ENCODE peak calls at places on chromosome 1, in seven cellular contexts. L is suprapubic skin, T is NB4, M is lower leg skin, W is spleen, E is ovary, X is transverse colon. S is an unnamed sample.

GRCh38 chr1:223364685-223365382 is 858 bp upstream of the SUSD4 start:
- DNase-seq in T (peak), X (no peak), W (no peak), E (peak), M (no peak), L (no peak), S (no peak)

GRCh38 chr1:68442822-68443556 is 6.8 kb downstream of the RPE65 start:
- DNase-seq in L (no peak), T (peak), W (no peak), E (no peak), X (peak), M (peak), S (peak)

GRCh38 chr1:6027591-6027990 is 18.1 kb upstream of the KCNAB2 start:
- DNase-seq in M (no peak), T (no peak), W (no peak), L (no peak), E (no peak), X (no peak), S (no peak)

GRCh38 chr1:110195196-110195595 is 14.9 kb upstream of the KCNC4 start:
- DNase-seq in W (no peak), T (no peak), L (no peak), E (no peak), M (no peak), X (no peak), S (no peak)

GRCh38 chr1:3402258-3403010 is 52.0 kb upstream of the ARHGEF16 start:
- DNase-seq in X (no peak), L (no peak), E (no peak), M (no peak), T (no peak), W (no peak), S (no peak)

GRCh38 chr1:32242341-32242851 is 4.6 kb upstream of the FAM167B start:
- DNase-seq in E (peak), L (no peak), T (peak), M (no peak), W (no peak), X (peak), S (no peak)

GRCh38 chr1:25769625-25770024 is 30.4 kb upstream of the SELENON start:
- DNase-seq in E (no peak), X (no peak), W (no peak), L (no peak), M (no peak), T (no peak), S (no peak)

GRCh38 chr1:228077565-228078330 is 4.8 kb upstream of the ARF1 start:
- DNase-seq in X (no peak), L (no peak), W (no peak), T (no peak), E (no peak), M (no peak), S (no peak)

GRCh38 chr1:66431999-66432398 is 102.0 kb upstream of the SGIP1 start:
- DNase-seq in L (no peak), W (no peak), M (no peak), T (no peak), X (no peak), E (no peak), S (no peak)

GRCh38 chr1:53412285-53413174 is 46.7 kb upstream of the DMRTB1 start:
- DNase-seq in X (no peak), M (no peak), L (no peak), T (no peak), E (no peak), W (no peak), S (no peak)

GRCh38 chr1:161182214-161182613 is 4.9 kb upstream of the B4GALT3 start:
- DNase-seq in L (no peak), W (peak), E (no peak), X (no peak), T (peak), M (no peak), S (peak)

GRCh38 chr1:229665912-229666558 is 40.0 kb downstream of the URB2 start:
- DNase-seq in L (no peak), W (no peak), T (no peak), M (no peak), E (no peak), X (no peak), S (no peak)

GRCh38 chr1:10617931-10618885 is 143.5 kb downstream of the PEX14 start:
- DNase-seq in T (no peak), M (no peak), E (no peak), X (no peak), W (peak), L (no peak), S (no peak)

GRCh38 chr1:197222025-197222685 is 45.9 kb upstream of the CRB1 start:
- DNase-seq in W (no peak), L (no peak), X (no peak), E (no peak), T (no peak), M (no peak), S (no peak)

GRCh38 chr1:47514229-47514628 is 76.4 kb downstream of the FOXD2 start:
- DNase-seq in T (no peak), X (no peak), E (no peak), W (no peak), M (no peak), L (no peak), S (no peak)

GRCh38 chr1:109828756-109829505 is 65.2 kb upstream of the EPS8L3 start:
- DNase-seq in M (no peak), W (no peak), L (no peak), T (no peak), X (no peak), E (no peak), S (no peak)

GRCh38 chr1:195754297-195754696 is 853.9 kb downstream of the KCNT2 start:
- DNase-seq in M (no peak), T (no peak), E (no peak), L (no peak), X (no peak), W (no peak), S (no peak)

GRCh38 chr1:205913451-205914204 is 29.6 kb downstream of the SLC26A9 start:
- DNase-seq in L (no peak), T (no peak), X (no peak), M (no peak), W (no peak), E (peak), S (no peak)

GRCh38 chr1:227357229-227358078 is 39.2 kb upstream of the CDC42BPA start:
- DNase-seq in L (no peak), X (peak), W (peak), M (peak), T (peak), E (peak), S (peak)

GRCh38 chr1:150550222-150551048 is 1.2 kb downstream of the ADAMTSL4 start:
- DNase-seq in E (peak), X (peak), W (no peak), T (no peak), L (no peak), M (no peak), S (no peak)

GRCh38 chr1:179164494-179164893 is 65.0 kb downstream of the ABL2 start:
- DNase-seq in M (no peak), E (no peak), X (no peak), W (no peak), T (no peak), L (no peak), S (no peak)

GRCh38 chr1:40132383-40133121 is 28.6 kb upstream of the RLF start:
- DNase-seq in M (no peak), E (no peak), W (no peak), T (no peak), L (no peak), X (no peak), S (no peak)

GRCh38 chr1:2050482-2050792 is 226 bp downstream of the PRKCZ start:
- DNase-seq in T (no peak), W (no peak), M (no peak), L (no peak), X (no peak), E (no peak), S (no peak)

GRCh38 chr1:115373305-115373704 is 35.3 kb upstream of the NGF start:
- DNase-seq in T (peak), M (no peak), E (no peak), L (no peak), X (no peak), W (no peak), S (no peak)

GRCh38 chr1:88973520-88974137 is 18.8 kb downstream of the KYAT3 start:
- DNase-seq in M (no peak), W (no peak), E (no peak), T (peak), X (no peak), L (no peak), S (peak)

GRCh38 chr1:231338270-231339128 is at the start of gene SPRTN:
- DNase-seq in W (no peak), X (no peak), T (peak), L (peak), E (no peak), M (no peak), S (no peak)

GRCh38 chr1:56638248-56638647 is 6.9 kb upstream of the PRKAA2 start:
- DNase-seq in T (no peak), M (no peak), X (no peak), L (no peak), W (no peak), E (no peak), S (no peak)

GRCh38 chr1:12518956-12519707 is 98.9 kb downstream of the DHRS3 start:
- DNase-seq in X (peak), E (peak), T (no peak), M (peak), L (peak), W (no peak), S (no peak)

GRCh38 chr1:7471836-7472235 is 299.3 kb upstream of the VAMP3 start:
- DNase-seq in T (no peak), L (no peak), X (no peak), W (no peak), M (no peak), E (no peak), S (no peak)

GRCh38 chr1:40735234-40735633 is 43.7 kb downstream of the NFYC start:
- DNase-seq in X (no peak), M (no peak), W (no peak), T (no peak), E (no peak), L (no peak), S (peak)

GRCh38 chr1:245052258-245052657 is 102.5 kb upstream of the KIF26B start:
- DNase-seq in L (no peak), T (peak), E (no peak), W (no peak), M (no peak), X (no peak), S (no peak)

GRCh38 chr1:202130816-202131522 is 8.3 kb downstream of the GPR37L1 start:
- DNase-seq in M (no peak), W (no peak), L (no peak), X (no peak), T (no peak), E (no peak), S (no peak)

GRCh38 chr1:147748687-147749350 is 11.6 kb downstream of the GJA5 start:
- DNase-seq in T (no peak), X (no peak), W (no peak), M (no peak), L (no peak), E (no peak), S (no peak)

GRCh38 chr1:214310010-214310409 is 29.1 kb downstream of the SMYD2 start:
- DNase-seq in M (no peak), W (no peak), X (no peak), E (no peak), T (no peak), L (no peak), S (no peak)

GRCh38 chr1:203167026-203167912 is 8.4 kb downstream of the MYBPH start:
- DNase-seq in L (no peak), M (no peak), T (peak), W (no peak), X (peak), E (no peak), S (no peak)

GRCh38 chr1:18950415-18951026 is 6.0 kb downstream of the IFFO2 start:
- DNase-seq in E (no peak), W (peak), X (no peak), T (no peak), L (no peak), M (no peak), S (no peak)
- TF ChIP-seq POLR2A in E (no peak), W (no peak), X (no peak), T (no peak), L (no peak), M (no peak), S (no peak)

GRCh38 chr1:154624756-154625643 is 17.0 kb upstream of the ADAR start:
- DNase-seq in W (no peak), E (no peak), X (no peak), T (no peak), M (no peak), L (no peak), S (no peak)

GRCh38 chr1:154629160-154630073 is 21.4 kb upstream of the ADAR start:
- DNase-seq in T (no peak), L (no peak), W (no peak), X (no peak), M (no peak), E (no peak), S (peak)

GRCh38 chr1:154628122-154628405 is 20.1 kb upstream of the ADAR start:
- DNase-seq in M (no peak), L (no peak), E (no peak), T (no peak), X (no peak), W (no peak), S (no peak)

GRCh38 chr1:154626456-154627246 is 18.7 kb upstream of the ADAR start:
- DNase-seq in W (peak), M (no peak), T (no peak), X (no peak), L (no peak), E (no peak), S (no peak)

DNA sequence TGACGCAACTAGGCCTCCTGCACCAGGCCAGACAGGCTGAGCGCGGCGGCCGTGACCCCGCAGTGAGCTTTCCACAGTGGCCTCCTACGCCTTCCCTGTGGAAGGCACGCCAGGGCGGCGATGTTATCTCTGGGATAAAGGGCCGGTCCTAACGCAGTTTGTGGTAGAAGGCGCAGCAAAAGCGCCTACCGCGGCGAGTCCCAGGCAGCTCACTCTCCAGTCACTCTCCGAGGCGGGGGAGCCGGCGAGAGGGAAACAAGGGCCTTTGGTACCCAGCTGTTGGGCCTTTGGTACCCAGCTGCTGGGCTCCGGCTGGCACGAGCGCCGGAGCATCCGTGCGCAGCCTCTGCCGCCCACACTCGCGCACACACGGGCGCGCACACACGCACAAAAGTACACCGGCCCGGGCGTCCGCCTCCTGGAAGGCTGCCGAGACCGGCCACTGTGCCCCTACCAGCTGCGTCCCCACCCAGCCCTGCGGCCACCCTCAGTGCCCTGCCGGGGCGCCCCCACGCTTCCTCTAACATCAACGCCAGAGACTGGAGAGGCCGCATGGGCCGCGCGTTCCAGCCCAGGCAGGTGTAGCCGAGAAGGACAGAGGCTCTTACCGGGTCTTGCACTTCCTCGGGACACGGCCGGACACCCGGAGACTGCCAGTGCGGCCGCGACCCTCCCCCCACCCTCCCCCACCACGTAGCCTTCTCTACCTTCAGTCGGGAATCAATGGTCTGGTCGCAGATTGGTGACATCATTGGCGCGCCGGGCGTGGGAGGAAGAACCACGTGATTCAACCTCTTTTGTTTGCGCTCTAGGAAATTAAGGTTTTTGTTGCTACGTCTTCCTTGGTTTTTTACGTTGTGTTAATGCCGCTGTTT is 19.5 kb upstream of the ADAR start:
- DNase-seq in L (peak), M (peak), T (peak), W (peak), X (peak), E (peak), S (peak)
- TF ChIP-seq POLR2A in L (no peak), M (no peak), T (no peak), W (no peak), X (peak), E (peak), S (peak)

GRCh38 chr1:198620951-198621824 is 17.7 kb upstream of the PTPRC start:
- DNase-seq in W (peak), L (no peak), E (no peak), T (peak), X (peak), M (no peak), S (no peak)
- TF ChIP-seq POLR2A in W (no peak), L (no peak), E (no peak), T (no peak), X (peak), M (no peak), S (no peak)

DNA sequence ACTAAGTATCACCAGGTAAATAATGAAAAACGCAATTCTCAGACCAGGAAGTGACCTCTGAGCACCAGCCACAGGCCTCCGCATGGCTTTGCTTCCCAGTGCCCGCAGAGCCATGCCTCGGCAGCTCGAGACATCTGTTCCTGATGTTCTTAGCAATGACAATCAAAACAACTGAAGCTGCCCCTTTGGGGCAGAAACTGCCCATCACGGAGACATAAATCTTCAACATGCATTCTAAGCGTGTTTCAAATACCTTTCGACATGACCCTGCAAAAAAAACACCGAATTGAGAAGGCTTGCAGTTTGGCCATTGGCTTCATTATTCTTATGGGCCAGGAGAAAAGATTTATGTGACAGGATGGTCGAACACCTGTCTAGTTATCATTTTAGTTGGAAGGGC is 5.8 kb upstream of the RAP1GAP start:
- DNase-seq in T (no peak), E (no peak), X (no peak), M (no peak), W (no peak), L (no peak), S (no peak)
- TF ChIP-seq POLR2A in T (no peak), E (no peak), X (no peak), M (no peak), W (no peak), L (no peak), S (no peak)